ENCODE peak calls at places on chromosome 18, in five cellular contexts. One of them, this sample, is unnamed.

GRCh38 chr18:62399781-62400308 is 74.7 kb downstream of the TNFRSF11A start:
- DNase-seq in small intestine: peak; percentile 37
- DNase-seq in glutamatergic neuron: no peak
- DNase-seq in stimulated activated naive CD8-positive, alpha-beta T cell treated with anti-CD3 and anti-CD28 coated beads, Interleukin-15, amount 100 ng/mL, for 72 hours: no peak
- DNase-seq in stimulated activated CD4-positive, alpha-beta T cell treated with anti-CD3 and anti-CD28 coated beads, TNF-alpha, amount 100 ng/mL, for 1 hour: no peak
- DNase-seq in this sample: no peak

GRCh38 chr18:72543362-72544055 is 633 bp downstream of the CBLN2 start:
- DNase-seq in small intestine: no peak
- DNase-seq in glutamatergic neuron: peak; percentile 34
- DNase-seq in stimulated activated naive CD8-positive, alpha-beta T cell treated with anti-CD3 and anti-CD28 coated beads, Interleukin-15, amount 100 ng/mL, for 72 hours: no peak
- DNase-seq in stimulated activated CD4-positive, alpha-beta T cell treated with anti-CD3 and anti-CD28 coated beads, TNF-alpha, amount 100 ng/mL, for 1 hour: no peak
- DNase-seq in this sample: no peak

GRCh38 chr18:63309422-63309821 is 10.1 kb downstream of the BCL2 start:
- DNase-seq in glutamatergic neuron: no peak
- DNase-seq in stimulated activated CD4-positive, alpha-beta T cell treated with anti-CD3 and anti-CD28 coated beads, TNF-alpha, amount 100 ng/mL, for 1 hour: no peak
- DNase-seq in stimulated activated naive CD8-positive, alpha-beta T cell treated with anti-CD3 and anti-CD28 coated beads, Interleukin-15, amount 100 ng/mL, for 72 hours: peak; percentile 47
- DNase-seq in small intestine: no peak
- DNase-seq in this sample: no peak

GRCh38 chr18:8121942-8122480 is 487.2 kb upstream of the RAB12 start:
- DNase-seq in stimulated activated naive CD8-positive, alpha-beta T cell treated with anti-CD3 and anti-CD28 coated beads, Interleukin-15, amount 100 ng/mL, for 72 hours: no peak
- DNase-seq in stimulated activated CD4-positive, alpha-beta T cell treated with anti-CD3 and anti-CD28 coated beads, TNF-alpha, amount 100 ng/mL, for 1 hour: no peak
- DNase-seq in glutamatergic neuron: no peak
- DNase-seq in small intestine: no peak
- DNase-seq in this sample: peak; percentile 92

GRCh38 chr18:52670903-52671302 is 330.9 kb downstream of the DCC start:
- DNase-seq in stimulated activated CD4-positive, alpha-beta T cell treated with anti-CD3 and anti-CD28 coated beads, TNF-alpha, amount 100 ng/mL, for 1 hour: no peak
- DNase-seq in glutamatergic neuron: no peak
- DNase-seq in small intestine: peak; percentile 19
- DNase-seq in stimulated activated naive CD8-positive, alpha-beta T cell treated with anti-CD3 and anti-CD28 coated beads, Interleukin-15, amount 100 ng/mL, for 72 hours: no peak
- DNase-seq in this sample: peak; percentile 1

GRCh38 chr18:61731169-61731568 is 161.6 kb downstream of the RNF152 start:
- DNase-seq in stimulated activated naive CD8-positive, alpha-beta T cell treated with anti-CD3 and anti-CD28 coated beads, Interleukin-15, amount 100 ng/mL, for 72 hours: no peak
- DNase-seq in glutamatergic neuron: no peak
- DNase-seq in small intestine: no peak
- DNase-seq in stimulated activated CD4-positive, alpha-beta T cell treated with anti-CD3 and anti-CD28 coated beads, TNF-alpha, amount 100 ng/mL, for 1 hour: no peak
- DNase-seq in this sample: no peak

GRCh38 chr18:6396276-6396675 is 18.4 kb downstream of the L3MBTL4 start:
- DNase-seq in glutamatergic neuron: no peak
- DNase-seq in small intestine: no peak
- DNase-seq in stimulated activated CD4-positive, alpha-beta T cell treated with anti-CD3 and anti-CD28 coated beads, TNF-alpha, amount 100 ng/mL, for 1 hour: no peak
- DNase-seq in stimulated activated naive CD8-positive, alpha-beta T cell treated with anti-CD3 and anti-CD28 coated beads, Interleukin-15, amount 100 ng/mL, for 72 hours: no peak
- DNase-seq in this sample: no peak

GRCh38 chr18:44741070-44741469 is 60.4 kb downstream of the SETBP1 start:
- DNase-seq in stimulated activated CD4-positive, alpha-beta T cell treated with anti-CD3 and anti-CD28 coated beads, TNF-alpha, amount 100 ng/mL, for 1 hour: no peak
- DNase-seq in glutamatergic neuron: no peak
- DNase-seq in small intestine: no peak
- DNase-seq in stimulated activated naive CD8-positive, alpha-beta T cell treated with anti-CD3 and anti-CD28 coated beads, Interleukin-15, amount 100 ng/mL, for 72 hours: no peak
- DNase-seq in this sample: no peak

GRCh38 chr18:72674710-72675109 is 130.6 kb upstream of the CBLN2 start:
- DNase-seq in small intestine: no peak
- DNase-seq in glutamatergic neuron: peak; percentile 80
- DNase-seq in stimulated activated CD4-positive, alpha-beta T cell treated with anti-CD3 and anti-CD28 coated beads, TNF-alpha, amount 100 ng/mL, for 1 hour: no peak
- DNase-seq in stimulated activated naive CD8-positive, alpha-beta T cell treated with anti-CD3 and anti-CD28 coated beads, Interleukin-15, amount 100 ng/mL, for 72 hours: no peak
- DNase-seq in this sample: no peak

GRCh38 chr18:2898131-2898640 is 51.4 kb downstream of the EMILIN2 start:
- DNase-seq in stimulated activated CD4-positive, alpha-beta T cell treated with anti-CD3 and anti-CD28 coated beads, TNF-alpha, amount 100 ng/mL, for 1 hour: no peak
- DNase-seq in stimulated activated naive CD8-positive, alpha-beta T cell treated with anti-CD3 and anti-CD28 coated beads, Interleukin-15, amount 100 ng/mL, for 72 hours: no peak
- DNase-seq in glutamatergic neuron: no peak
- DNase-seq in small intestine: no peak
- DNase-seq in this sample: no peak

GRCh38 chr18:3651266-3651665 is 201.3 kb downstream of the TGIF1 start:
- DNase-seq in small intestine: no peak
- DNase-seq in stimulated activated naive CD8-positive, alpha-beta T cell treated with anti-CD3 and anti-CD28 coated beads, Interleukin-15, amount 100 ng/mL, for 72 hours: no peak
- DNase-seq in glutamatergic neuron: no peak
- DNase-seq in stimulated activated CD4-positive, alpha-beta T cell treated with anti-CD3 and anti-CD28 coated beads, TNF-alpha, amount 100 ng/mL, for 1 hour: no peak
- DNase-seq in this sample: no peak

GRCh38 chr18:79494936-79495335 is 99.2 kb downstream of the NFATC1 start:
- DNase-seq in stimulated activated CD4-positive, alpha-beta T cell treated with anti-CD3 and anti-CD28 coated beads, TNF-alpha, amount 100 ng/mL, for 1 hour: no peak
- DNase-seq in stimulated activated naive CD8-positive, alpha-beta T cell treated with anti-CD3 and anti-CD28 coated beads, Interleukin-15, amount 100 ng/mL, for 72 hours: no peak
- DNase-seq in glutamatergic neuron: peak; percentile 6
- DNase-seq in small intestine: no peak
- DNase-seq in this sample: no peak

GRCh38 chr18:21458322-21458721 is 142.2 kb downstream of the ESCO1 start:
- DNase-seq in stimulated activated naive CD8-positive, alpha-beta T cell treated with anti-CD3 and anti-CD28 coated beads, Interleukin-15, amount 100 ng/mL, for 72 hours: no peak
- DNase-seq in stimulated activated CD4-positive, alpha-beta T cell treated with anti-CD3 and anti-CD28 coated beads, TNF-alpha, amount 100 ng/mL, for 1 hour: no peak
- DNase-seq in small intestine: no peak
- DNase-seq in glutamatergic neuron: no peak
- DNase-seq in this sample: no peak

GRCh38 chr18:59839931-59840685 is 59.7 kb upstream of the PMAIP1 start:
- DNase-seq in small intestine: no peak
- DNase-seq in glutamatergic neuron: no peak
- DNase-seq in stimulated activated naive CD8-positive, alpha-beta T cell treated with anti-CD3 and anti-CD28 coated beads, Interleukin-15, amount 100 ng/mL, for 72 hours: no peak
- DNase-seq in stimulated activated CD4-positive, alpha-beta T cell treated with anti-CD3 and anti-CD28 coated beads, TNF-alpha, amount 100 ng/mL, for 1 hour: no peak
- DNase-seq in this sample: no peak

GRCh38 chr18:13414102-13414501 is 195.5 kb downstream of the LDLRAD4 start:
- DNase-seq in stimulated activated CD4-positive, alpha-beta T cell treated with anti-CD3 and anti-CD28 coated beads, TNF-alpha, amount 100 ng/mL, for 1 hour: no peak
- DNase-seq in glutamatergic neuron: no peak
- DNase-seq in small intestine: no peak
- DNase-seq in stimulated activated naive CD8-positive, alpha-beta T cell treated with anti-CD3 and anti-CD28 coated beads, Interleukin-15, amount 100 ng/mL, for 72 hours: no peak
- DNase-seq in this sample: no peak

GRCh38 chr18:61096231-61096630 is 237.0 kb upstream of the CDH20 start:
- DNase-seq in stimulated activated naive CD8-positive, alpha-beta T cell treated with anti-CD3 and anti-CD28 coated beads, Interleukin-15, amount 100 ng/mL, for 72 hours: no peak
- DNase-seq in stimulated activated CD4-positive, alpha-beta T cell treated with anti-CD3 and anti-CD28 coated beads, TNF-alpha, amount 100 ng/mL, for 1 hour: no peak
- DNase-seq in small intestine: no peak
- DNase-seq in glutamatergic neuron: no peak
- DNase-seq in this sample: no peak

GRCh38 chr18:11004951-11005350 is 144.4 kb downstream of the PIEZO2 start:
- DNase-seq in stimulated activated naive CD8-positive, alpha-beta T cell treated with anti-CD3 and anti-CD28 coated beads, Interleukin-15, amount 100 ng/mL, for 72 hours: no peak
- DNase-seq in small intestine: no peak
- DNase-seq in stimulated activated CD4-positive, alpha-beta T cell treated with anti-CD3 and anti-CD28 coated beads, TNF-alpha, amount 100 ng/mL, for 1 hour: no peak
- DNase-seq in glutamatergic neuron: no peak
- DNase-seq in this sample: no peak